ENCODE peak calls at places on chromosomes 3 and 15, in ten cellular contexts. One of them, this sample, is unnamed.

GRCh38 chr3:129085165-129085715 is 24.7 kb downstream of the GP9 start:
- DNase-seq in brain pericyte: no peak
- DNase-seq in ascending aorta: no peak
- DNase-seq in cardiac muscle cell: no peak
- DNase-seq in IMR-90: no peak
- DNase-seq in HEK293T: no peak
- DNase-seq in brain microvascular endothelial cell: no peak
- DNase-seq in KBM-7: no peak
- DNase-seq in omental fat pad: no peak
- DNase-seq in NCI-H748 treated with DMSO at 0.1 percent for 48 hours: no peak
- DNase-seq in this sample: no peak

GRCh38 chr3:182837855-182838454 is 44.7 kb downstream of the ATP11B start:
- DNase-seq in brain pericyte: no peak
- DNase-seq in ascending aorta: no peak
- DNase-seq in cardiac muscle cell: peak
- DNase-seq in IMR-90: peak
- DNase-seq in HEK293T: no peak
- DNase-seq in brain microvascular endothelial cell: no peak
- DNase-seq in KBM-7: peak
- DNase-seq in omental fat pad: no peak
- DNase-seq in NCI-H748 treated with DMSO at 0.1 percent for 48 hours: no peak
- DNase-seq in this sample: peak

GRCh38 chr3:71031914-71032521 is 551.5 kb downstream of the FOXP1 start:
- DNase-seq in brain pericyte: no peak
- DNase-seq in ascending aorta: no peak
- DNase-seq in cardiac muscle cell: peak
- DNase-seq in IMR-90: no peak
- DNase-seq in HEK293T: no peak
- DNase-seq in brain microvascular endothelial cell: no peak
- DNase-seq in KBM-7: no peak
- DNase-seq in omental fat pad: no peak
- DNase-seq in NCI-H748 treated with DMSO at 0.1 percent for 48 hours: no peak
- DNase-seq in this sample: no peak

GRCh38 chr3:137554242-137554641 is 209.9 kb upstream of the SOX14 start:
- DNase-seq in brain pericyte: no peak
- DNase-seq in ascending aorta: no peak
- DNase-seq in cardiac muscle cell: no peak
- DNase-seq in IMR-90: no peak
- DNase-seq in HEK293T: no peak
- DNase-seq in brain microvascular endothelial cell: no peak
- DNase-seq in KBM-7: no peak
- DNase-seq in omental fat pad: no peak
- DNase-seq in NCI-H748 treated with DMSO at 0.1 percent for 48 hours: no peak
- DNase-seq in this sample: no peak

GRCh38 chr3:197445886-197446631 is 109.7 kb downstream of the BDH1 start:
- DNase-seq in brain pericyte: no peak
- DNase-seq in ascending aorta: no peak
- DNase-seq in cardiac muscle cell: no peak
- DNase-seq in IMR-90: no peak
- DNase-seq in HEK293T: no peak
- DNase-seq in brain microvascular endothelial cell: no peak
- DNase-seq in KBM-7: no peak
- DNase-seq in omental fat pad: no peak
- DNase-seq in NCI-H748 treated with DMSO at 0.1 percent for 48 hours: no peak
- DNase-seq in this sample: no peak

GRCh38 chr3:56783644-56784451 is 17.9 kb downstream of the ARHGEF3 start:
- DNase-seq in brain pericyte: peak
- DNase-seq in ascending aorta: peak
- DNase-seq in cardiac muscle cell: peak
- DNase-seq in IMR-90: peak
- DNase-seq in HEK293T: no peak
- DNase-seq in brain microvascular endothelial cell: peak
- DNase-seq in KBM-7: peak
- DNase-seq in omental fat pad: no peak
- DNase-seq in NCI-H748 treated with DMSO at 0.1 percent for 48 hours: peak
- DNase-seq in this sample: peak

GRCh38 chr15:59280855-59281254 is 74.2 kb downstream of the LDHAL6B start:
- DNase-seq in brain pericyte: no peak
- DNase-seq in ascending aorta: no peak
- DNase-seq in cardiac muscle cell: no peak
- DNase-seq in IMR-90: no peak
- DNase-seq in HEK293T: no peak
- DNase-seq in brain microvascular endothelial cell: no peak
- DNase-seq in KBM-7: no peak
- DNase-seq in omental fat pad: no peak
- DNase-seq in NCI-H748 treated with DMSO at 0.1 percent for 48 hours: no peak
- DNase-seq in this sample: no peak

GRCh38 chr3:58079773-58080172 is 71.6 kb downstream of the FLNB start:
- DNase-seq in brain pericyte: no peak
- DNase-seq in ascending aorta: peak
- DNase-seq in cardiac muscle cell: no peak
- DNase-seq in IMR-90: no peak
- DNase-seq in HEK293T: no peak
- DNase-seq in brain microvascular endothelial cell: no peak
- DNase-seq in KBM-7: peak
- DNase-seq in omental fat pad: no peak
- DNase-seq in NCI-H748 treated with DMSO at 0.1 percent for 48 hours: no peak
- DNase-seq in this sample: no peak

GRCh38 chr3:39141211-39141995 is 12.0 kb downstream of the CSRNP1 start:
- DNase-seq in brain pericyte: no peak
- DNase-seq in ascending aorta: no peak
- DNase-seq in cardiac muscle cell: peak
- DNase-seq in IMR-90: peak
- DNase-seq in HEK293T: no peak
- DNase-seq in brain microvascular endothelial cell: no peak
- DNase-seq in KBM-7: no peak
- DNase-seq in omental fat pad: no peak
- DNase-seq in NCI-H748 treated with DMSO at 0.1 percent for 48 hours: no peak
- DNase-seq in this sample: peak

GRCh38 chr3:101876142-101876541 is 26.8 kb downstream of the NFKBIZ start:
- DNase-seq in brain pericyte: no peak
- DNase-seq in ascending aorta: no peak
- DNase-seq in cardiac muscle cell: no peak
- DNase-seq in IMR-90: no peak
- DNase-seq in HEK293T: no peak
- DNase-seq in brain microvascular endothelial cell: no peak
- DNase-seq in KBM-7: no peak
- DNase-seq in omental fat pad: no peak
- DNase-seq in NCI-H748 treated with DMSO at 0.1 percent for 48 hours: no peak
- DNase-seq in this sample: no peak

GRCh38 chr3:81255463-81255862 is 506.0 kb downstream of the GBE1 start:
- DNase-seq in brain pericyte: no peak
- DNase-seq in ascending aorta: no peak
- DNase-seq in cardiac muscle cell: no peak
- DNase-seq in IMR-90: no peak
- DNase-seq in HEK293T: no peak
- DNase-seq in brain microvascular endothelial cell: no peak
- DNase-seq in KBM-7: no peak
- DNase-seq in omental fat pad: no peak
- DNase-seq in NCI-H748 treated with DMSO at 0.1 percent for 48 hours: no peak
- DNase-seq in this sample: no peak